ENCODE peak calls at places on chromosome 17, in ten cellular contexts. One of them, this sample, is unnamed.

GRCh38 chr17:57403241-57403640 is 146.9 kb downstream of the MSI2 start:
- DNase-seq in transverse colon: no peak
- DNase-seq in C1 segment of cervical spinal cord: peak
- DNase-seq in RPMI8226: no peak
- DNase-seq in mesendoderm: no peak
- DNase-seq in cardiac muscle cell: no peak
- DNase-seq in DMS79: no peak
- DNase-seq in Caco-2: no peak
- DNase-seq in activated naive CD8-positive, alpha-beta T cell treated with anti-CD3 and anti-CD28 coated beads, Interleukin-2, amount 50 U/mL, for 24 hours: no peak
- DNase-seq in spleen: no peak
- DNase-seq in this sample: no peak

GRCh38 chr17:79936661-79937434 is 97.6 kb upstream of the CBX4 start:
- DNase-seq in transverse colon: no peak
- DNase-seq in C1 segment of cervical spinal cord: no peak
- DNase-seq in RPMI8226: no peak
- DNase-seq in mesendoderm: no peak
- DNase-seq in cardiac muscle cell: no peak
- DNase-seq in DMS79: no peak
- DNase-seq in Caco-2: no peak
- DNase-seq in activated naive CD8-positive, alpha-beta T cell treated with anti-CD3 and anti-CD28 coated beads, Interleukin-2, amount 50 U/mL, for 24 hours: no peak
- DNase-seq in spleen: peak
- DNase-seq in this sample: no peak

GRCh38 chr17:4074831-4075495 is 67.9 kb downstream of the ZZEF1 start:
- DNase-seq in transverse colon: no peak
- DNase-seq in C1 segment of cervical spinal cord: no peak
- DNase-seq in RPMI8226: peak
- DNase-seq in mesendoderm: peak
- DNase-seq in cardiac muscle cell: peak
- DNase-seq in DMS79: peak
- DNase-seq in Caco-2: no peak
- DNase-seq in activated naive CD8-positive, alpha-beta T cell treated with anti-CD3 and anti-CD28 coated beads, Interleukin-2, amount 50 U/mL, for 24 hours: no peak
- DNase-seq in spleen: no peak
- DNase-seq in this sample: peak

GRCh38 chr17:34584805-34585416 is 5.5 kb downstream of the TMEM132E start:
- DNase-seq in transverse colon: no peak
- DNase-seq in C1 segment of cervical spinal cord: no peak
- DNase-seq in RPMI8226: peak
- DNase-seq in mesendoderm: peak
- DNase-seq in cardiac muscle cell: peak
- DNase-seq in DMS79: no peak
- DNase-seq in Caco-2: no peak
- DNase-seq in activated naive CD8-positive, alpha-beta T cell treated with anti-CD3 and anti-CD28 coated beads, Interleukin-2, amount 50 U/mL, for 24 hours: no peak
- DNase-seq in spleen: peak
- DNase-seq in this sample: peak

GRCh38 chr17:57874434-57875108 is 24.7 kb upstream of the MRPS23 start:
- DNase-seq in transverse colon: peak
- DNase-seq in C1 segment of cervical spinal cord: peak
- DNase-seq in RPMI8226: peak
- DNase-seq in mesendoderm: peak
- DNase-seq in cardiac muscle cell: peak
- DNase-seq in DMS79: no peak
- DNase-seq in Caco-2: no peak
- DNase-seq in activated naive CD8-positive, alpha-beta T cell treated with anti-CD3 and anti-CD28 coated beads, Interleukin-2, amount 50 U/mL, for 24 hours: peak
- DNase-seq in spleen: peak
- DNase-seq in this sample: no peak

GRCh38 chr17:75475851-75476250 is 19.4 kb downstream of the TMEM94 start:
- DNase-seq in transverse colon: no peak
- DNase-seq in C1 segment of cervical spinal cord: no peak
- DNase-seq in RPMI8226: no peak
- DNase-seq in mesendoderm: no peak
- DNase-seq in cardiac muscle cell: peak
- DNase-seq in DMS79: no peak
- DNase-seq in Caco-2: no peak
- DNase-seq in activated naive CD8-positive, alpha-beta T cell treated with anti-CD3 and anti-CD28 coated beads, Interleukin-2, amount 50 U/mL, for 24 hours: no peak
- DNase-seq in spleen: no peak
- DNase-seq in this sample: no peak

GRCh38 chr17:78979780-78980623 is at the start of gene LGALS3BP:
- DNase-seq in transverse colon: peak
- DNase-seq in C1 segment of cervical spinal cord: peak
- DNase-seq in RPMI8226: no peak
- DNase-seq in mesendoderm: peak
- DNase-seq in cardiac muscle cell: peak
- DNase-seq in DMS79: peak
- DNase-seq in Caco-2: peak
- DNase-seq in activated naive CD8-positive, alpha-beta T cell treated with anti-CD3 and anti-CD28 coated beads, Interleukin-2, amount 50 U/mL, for 24 hours: peak
- DNase-seq in spleen: no peak
- DNase-seq in this sample: peak

GRCh38 chr17:82860606-82861392 is 21.0 kb upstream of the ZNF750 start:
- DNase-seq in transverse colon: no peak
- DNase-seq in C1 segment of cervical spinal cord: no peak
- DNase-seq in RPMI8226: no peak
- DNase-seq in mesendoderm: no peak
- DNase-seq in cardiac muscle cell: no peak
- DNase-seq in DMS79: no peak
- DNase-seq in Caco-2: no peak
- DNase-seq in activated naive CD8-positive, alpha-beta T cell treated with anti-CD3 and anti-CD28 coated beads, Interleukin-2, amount 50 U/mL, for 24 hours: no peak
- DNase-seq in spleen: peak
- DNase-seq in this sample: no peak

GRCh38 chr17:70913086-70913485 is 743.8 kb downstream of the KCNJ2 start:
- DNase-seq in transverse colon: no peak
- DNase-seq in C1 segment of cervical spinal cord: no peak
- DNase-seq in RPMI8226: no peak
- DNase-seq in mesendoderm: no peak
- DNase-seq in cardiac muscle cell: peak
- DNase-seq in DMS79: no peak
- DNase-seq in Caco-2: no peak
- DNase-seq in activated naive CD8-positive, alpha-beta T cell treated with anti-CD3 and anti-CD28 coated beads, Interleukin-2, amount 50 U/mL, for 24 hours: no peak
- DNase-seq in spleen: no peak
- DNase-seq in this sample: no peak

GRCh38 chr17:78272181-78272913 is 40.9 kb downstream of the TMEM235 start:
- DNase-seq in transverse colon: peak
- DNase-seq in C1 segment of cervical spinal cord: no peak
- DNase-seq in RPMI8226: peak
- DNase-seq in mesendoderm: peak
- DNase-seq in cardiac muscle cell: peak
- DNase-seq in DMS79: no peak
- DNase-seq in Caco-2: peak
- DNase-seq in activated naive CD8-positive, alpha-beta T cell treated with anti-CD3 and anti-CD28 coated beads, Interleukin-2, amount 50 U/mL, for 24 hours: peak
- DNase-seq in spleen: peak
- DNase-seq in this sample: peak

GRCh38 chr17:4159761-4160160 is 16.8 kb downstream of the CYB5D2 start:
- DNase-seq in transverse colon: no peak
- DNase-seq in C1 segment of cervical spinal cord: no peak
- DNase-seq in RPMI8226: no peak
- DNase-seq in mesendoderm: no peak
- DNase-seq in cardiac muscle cell: no peak
- DNase-seq in DMS79: no peak
- DNase-seq in Caco-2: no peak
- DNase-seq in activated naive CD8-positive, alpha-beta T cell treated with anti-CD3 and anti-CD28 coated beads, Interleukin-2, amount 50 U/mL, for 24 hours: no peak
- DNase-seq in spleen: no peak
- DNase-seq in this sample: no peak

GRCh38 chr17:30256756-30257506 is 21.4 kb upstream of the SLC6A4 start:
- DNase-seq in transverse colon: no peak
- DNase-seq in C1 segment of cervical spinal cord: no peak
- DNase-seq in RPMI8226: no peak
- DNase-seq in mesendoderm: no peak
- DNase-seq in cardiac muscle cell: peak
- DNase-seq in DMS79: no peak
- DNase-seq in Caco-2: no peak
- DNase-seq in activated naive CD8-positive, alpha-beta T cell treated with anti-CD3 and anti-CD28 coated beads, Interleukin-2, amount 50 U/mL, for 24 hours: no peak
- DNase-seq in spleen: no peak
- DNase-seq in this sample: no peak

GRCh38 chr17:73437826-73438225 is 126.0 kb upstream of the CDC42EP4 start:
- DNase-seq in transverse colon: no peak
- DNase-seq in C1 segment of cervical spinal cord: no peak
- DNase-seq in RPMI8226: no peak
- DNase-seq in mesendoderm: no peak
- DNase-seq in cardiac muscle cell: no peak
- DNase-seq in DMS79: no peak
- DNase-seq in Caco-2: no peak
- DNase-seq in activated naive CD8-positive, alpha-beta T cell treated with anti-CD3 and anti-CD28 coated beads, Interleukin-2, amount 50 U/mL, for 24 hours: no peak
- DNase-seq in spleen: no peak
- DNase-seq in this sample: no peak

GRCh38 chr17:6713130-6713917 is at the start of gene SLC13A5:
- DNase-seq in transverse colon: no peak
- DNase-seq in C1 segment of cervical spinal cord: no peak
- DNase-seq in RPMI8226: peak
- DNase-seq in mesendoderm: peak
- DNase-seq in cardiac muscle cell: peak
- DNase-seq in DMS79: no peak
- DNase-seq in Caco-2: no peak
- DNase-seq in activated naive CD8-positive, alpha-beta T cell treated with anti-CD3 and anti-CD28 coated beads, Interleukin-2, amount 50 U/mL, for 24 hours: peak
- DNase-seq in spleen: no peak
- DNase-seq in this sample: no peak

GRCh38 chr17:68310141-68310540 is 18.8 kb downstream of the ARSG start:
- DNase-seq in transverse colon: no peak
- DNase-seq in C1 segment of cervical spinal cord: no peak
- DNase-seq in RPMI8226: no peak
- DNase-seq in mesendoderm: no peak
- DNase-seq in cardiac muscle cell: no peak
- DNase-seq in DMS79: no peak
- DNase-seq in Caco-2: no peak
- DNase-seq in activated naive CD8-positive, alpha-beta T cell treated with anti-CD3 and anti-CD28 coated beads, Interleukin-2, amount 50 U/mL, for 24 hours: peak
- DNase-seq in spleen: no peak
- DNase-seq in this sample: no peak

GRCh38 chr17:2082003-2082862 is 27.3 kb downstream of the HIC1 start:
- DNase-seq in transverse colon: no peak
- DNase-seq in C1 segment of cervical spinal cord: no peak
- DNase-seq in RPMI8226: no peak
- DNase-seq in mesendoderm: peak
- DNase-seq in cardiac muscle cell: no peak
- DNase-seq in DMS79: no peak
- DNase-seq in Caco-2: no peak
- DNase-seq in activated naive CD8-positive, alpha-beta T cell treated with anti-CD3 and anti-CD28 coated beads, Interleukin-2, amount 50 U/mL, for 24 hours: no peak
- DNase-seq in spleen: no peak
- DNase-seq in this sample: no peak

GRCh38 chr17:10337976-10338375 is 34.8 kb downstream of the MYH13 start:
- DNase-seq in transverse colon: no peak
- DNase-seq in C1 segment of cervical spinal cord: no peak
- DNase-seq in RPMI8226: no peak
- DNase-seq in mesendoderm: no peak
- DNase-seq in cardiac muscle cell: peak
- DNase-seq in DMS79: no peak
- DNase-seq in Caco-2: no peak
- DNase-seq in activated naive CD8-positive, alpha-beta T cell treated with anti-CD3 and anti-CD28 coated beads, Interleukin-2, amount 50 U/mL, for 24 hours: no peak
- DNase-seq in spleen: no peak
- DNase-seq in this sample: no peak

GRCh38 chr17:67693811-67694210 is 23.9 kb upstream of the NOL11 start:
- DNase-seq in transverse colon: no peak
- DNase-seq in C1 segment of cervical spinal cord: no peak
- DNase-seq in RPMI8226: no peak
- DNase-seq in mesendoderm: no peak
- DNase-seq in cardiac muscle cell: no peak
- DNase-seq in DMS79: no peak
- DNase-seq in Caco-2: no peak
- DNase-seq in activated naive CD8-positive, alpha-beta T cell treated with anti-CD3 and anti-CD28 coated beads, Interleukin-2, amount 50 U/mL, for 24 hours: no peak
- DNase-seq in spleen: no peak
- DNase-seq in this sample: no peak